ENCODE peak calls at places on chromosome 1, in seven cellular contexts. W is effector memory CD4-positive, alpha-beta T cell; Z is stimulated activated CD4-positive, alpha-beta T cell treated with anti-CD3 and anti-CD28 coated beads, Interleukin-4, amount 100 ng/mL, for 4 hours; S is spleen; P is C1 segment of cervical spinal cord; J is T follicular helper cell; A is AML-193. L is an unnamed sample.

GRCh38 chr1:110787328-110788071 is 85.4 kb upstream of the CD53 start:
- DNase-seq in P (no peak), Z (peak; percentile 29), W (peak; percentile 47), J (peak; percentile 36), S (peak; percentile 81), A (no peak), L (peak; percentile 19)

GRCh38 chr1:219518168-219518905 is 94.6 kb downstream of the ZC3H11B start:
- DNase-seq in A (no peak), S (no peak), W (no peak), J (no peak), P (no peak), Z (no peak), L (no peak)

GRCh38 chr1:6111991-6112689 is 66.5 kb downstream of the KCNAB2 start:
- DNase-seq in S (no peak), Z (no peak), P (no peak), W (no peak), A (no peak), J (no peak), L (no peak)

GRCh38 chr1:3014443-3015268 is 6.6 kb upstream of the ACTRT2 start:
- DNase-seq in W (no peak), S (peak; percentile 37), Z (no peak), P (no peak), A (no peak), J (no peak), L (no peak)

GRCh38 chr1:53574621-53575020 is 115.4 kb downstream of the DMRTB1 start:
- DNase-seq in P (no peak), J (no peak), A (no peak), W (no peak), Z (no peak), S (peak; percentile 41), L (no peak)

GRCh38 chr1:110756506-110756905 is 81.8 kb upstream of the KCNA3 start:
- DNase-seq in Z (no peak), S (no peak), A (no peak), P (no peak), W (no peak), J (no peak), L (no peak)

GRCh38 chr1:21638531-21639341 is 30.4 kb downstream of the RAP1GAP start:
- DNase-seq in Z (peak; percentile 31), W (no peak), J (no peak), P (peak; percentile 20), S (no peak), A (no peak), L (no peak)

GRCh38 chr1:155982106-155982505 is 3.8 kb upstream of the ARHGEF2 start:
- DNase-seq in Z (no peak), S (no peak), W (no peak), J (no peak), P (no peak), A (no peak), L (no peak)

GRCh38 chr1:167638064-167638463 is 8.0 kb downstream of the RCSD1 start:
- DNase-seq in J (no peak), A (no peak), S (no peak), W (no peak), Z (no peak), P (no peak), L (no peak)

GRCh38 chr1:37255111-37255795 is 219.1 kb upstream of the ZC3H12A start:
- DNase-seq in Z (no peak), W (no peak), A (no peak), J (no peak), P (peak; percentile 1), S (no peak), L (no peak)

GRCh38 chr1:88661188-88661587 is 22.9 kb upstream of the PKN2 start:
- DNase-seq in S (no peak), Z (no peak), W (no peak), P (no peak), J (no peak), A (no peak), L (no peak)

GRCh38 chr1:45557422-45557944 is 6.9 kb downstream of the AKR1A1 start:
- DNase-seq in P (peak; percentile 4), S (no peak), J (no peak), W (no peak), A (no peak), Z (no peak), L (no peak)

GRCh38 chr1:14522331-14523241 is 75.9 kb upstream of the KAZN start:
- DNase-seq in W (no peak), J (no peak), A (no peak), S (no peak), P (no peak), Z (no peak), L (no peak)

GRCh38 chr1:51482881-51483280 is 36.2 kb downstream of the EPS15 start:
- DNase-seq in Z (no peak), J (no peak), S (no peak), W (no peak), A (no peak), P (no peak), L (no peak)

GRCh38 chr1:59061876-59062275 is 235.0 kb upstream of the FGGY start:
- DNase-seq in A (no peak), S (no peak), Z (no peak), P (peak; percentile 4), W (no peak), J (no peak), L (no peak)

GRCh38 chr1:9787702-9788101 is 36.1 kb downstream of the CLSTN1 start:
- DNase-seq in Z (peak; percentile 44), W (peak; percentile 17), J (peak; percentile 44), P (no peak), A (no peak), S (no peak), L (peak; percentile 11)

GRCh38 chr1:205812271-205812877 is 624 bp downstream of the SLC41A1 start:
- DNase-seq in P (peak; percentile 66), A (no peak), W (no peak), Z (no peak), J (peak; percentile 1), S (no peak), L (no peak)

GRCh38 chr1:183687546-183688279 is 34.6 kb upstream of the APOBEC4 start:
- DNase-seq in W (no peak), P (no peak), A (no peak), Z (no peak), J (no peak), S (no peak), L (no peak)

GRCh38 chr1:62398377-62398776 is 38.5 kb upstream of the USP1 start:
- DNase-seq in J (no peak), S (no peak), P (no peak), A (no peak), Z (no peak), W (no peak), L (no peak)

GRCh38 chr1:234402939-234403338 is 29.7 kb downstream of the COA6 start:
- DNase-seq in A (no peak), W (no peak), J (no peak), P (no peak), Z (no peak), S (no peak), L (no peak)

GRCh38 chr1:248837045-248837793 is 805 bp upstream of the ZNF672 start:
- DNase-seq in S (no peak), A (no peak), J (no peak), P (no peak), Z (no peak), W (no peak), L (no peak)

GRCh38 chr1:230132758-230133157 is 65.7 kb downstream of the GALNT2 start:
- DNase-seq in S (no peak), A (no peak), J (no peak), W (no peak), Z (no peak), P (no peak), L (no peak)

GRCh38 chr1:193069748-193070394 is 10.5 kb downstream of the RO60 start:
- DNase-seq in S (no peak), A (no peak), W (no peak), J (no peak), P (no peak), Z (no peak), L (no peak)

GRCh38 chr1:11978290-11978689 is 2.0 kb upstream of the MFN2 start:
- DNase-seq in P (no peak), J (no peak), S (no peak), W (no peak), A (no peak), Z (no peak), L (no peak)

GRCh38 chr1:90193116-90193515 is 198.2 kb downstream of the ZNF326 start:
- DNase-seq in J (no peak), S (no peak), Z (no peak), P (peak; percentile 92), A (no peak), W (no peak), L (no peak)

GRCh38 chr1:87715052-87715451 is 386.4 kb downstream of the LMO4 start:
- DNase-seq in S (no peak), A (no peak), J (no peak), Z (no peak), P (no peak), W (no peak), L (no peak)

GRCh38 chr1:206513312-206514111 is 6.2 kb downstream of the RASSF5 start:
- DNase-seq in A (no peak), S (peak; percentile 57), W (no peak), P (no peak), J (no peak), Z (no peak), L (no peak)

GRCh38 chr1:19384113-19384512 is 72.0 kb downstream of the SLC66A1 start:
- DNase-seq in S (no peak), A (no peak), Z (no peak), J (no peak), W (no peak), P (no peak), L (no peak)

GRCh38 chr1:9452516-9453158 is 86.6 kb upstream of the SLC25A33 start:
- DNase-seq in J (no peak), S (no peak), A (no peak), Z (no peak), P (no peak), W (no peak), L (no peak)

GRCh38 chr1:212721388-212722247 is 22.0 kb upstream of the BATF3 start:
- DNase-seq in A (no peak), Z (peak; percentile 31), S (no peak), W (no peak), P (no peak), J (no peak), L (no peak)

GRCh38 chr1:1200876-1201810 is 5.2 kb downstream of the TNFRSF18 start:
- DNase-seq in S (peak; percentile 91), A (no peak), W (peak; percentile 84), Z (peak; percentile 94), J (peak; percentile 80), P (no peak), L (peak; percentile 91)